ENCODE peak calls at places on chromosomes 12 and 14, in four cellular contexts. R is K562, W is mucosa of descending colon, T is GM12864. N is an unnamed sample.

GRCh38 chr14:79411403-79412174 is 799.7 kb downstream of the DIO2 start:
- DNase-seq in R (no peak), W (no peak), T (no peak), N (peak)

GRCh38 chr12:93571854-93572711 is at the start of gene SOCS2:
- DNase-seq in R (peak), W (peak), T (no peak), N (no peak)

GRCh38 chr12:19074700-19075099 is 54.8 kb upstream of the PLEKHA5 start:
- DNase-seq in R (no peak), W (no peak), T (no peak), N (peak)

GRCh38 chr12:95224202-95225170 is 6.9 kb downstream of the VEZT start:
- DNase-seq in R (no peak), W (no peak), T (no peak), N (peak)

GRCh38 chr14:42541535-42542001 is 934.9 kb downstream of the LRFN5 start:
- DNase-seq in R (no peak), W (no peak), T (no peak), N (peak)

GRCh38 chr12:71589478-71589881 is 74.2 kb downstream of the ZFC3H1 start:
- DNase-seq in R (no peak), W (no peak), T (no peak), N (peak)

GRCh38 chr14:75968461-75968860 is 13.3 kb downstream of the TGFB3 start:
- DNase-seq in R (no peak), W (no peak), T (no peak), N (peak)

GRCh38 chr12:74610711-74611110 is 73.1 kb downstream of the ATXN7L3B start:
- DNase-seq in R (no peak), W (no peak), T (no peak), N (no peak)

GRCh38 chr14:100078997-100079561 is 13.9 kb downstream of the EVL start:
- DNase-seq in R (peak), W (peak), T (no peak), N (peak)

GRCh38 chr14:92844220-92844619 is 50.1 kb downstream of the GOLGA5 start:
- DNase-seq in R (no peak), W (no peak), T (no peak), N (peak)

GRCh38 chr12:39915249-39915648 is 190.6 kb downstream of the SLC2A13 start:
- DNase-seq in R (no peak), W (no peak), T (no peak), N (no peak)

GRCh38 chr14:91649930-91650329 is 82.0 kb downstream of the CATSPERB start:
- DNase-seq in R (no peak), W (no peak), T (peak), N (peak)

GRCh38 chr12:93089805-93090569 is 160.9 kb upstream of the EEA1 start:
- DNase-seq in R (peak), W (no peak), T (peak), N (peak)

GRCh38 chr14:104876251-104876699 is 11.2 kb downstream of the CEP170B start:
- DNase-seq in R (peak), W (no peak), T (no peak), N (peak)

GRCh38 chr12:20420557-20420956 is 52.2 kb downstream of the PDE3A start:
- DNase-seq in R (no peak), W (no peak), T (no peak), N (no peak)

GRCh38 chr12:46617167-46617566 is 208.6 kb downstream of the SLC38A4 start:
- DNase-seq in R (no peak), W (no peak), T (no peak), N (peak)

GRCh38 chr14:64915797-64916196 is 1.5 kb downstream of the CHURC1 start:
- DNase-seq in R (no peak), W (no peak), T (no peak), N (no peak)

GRCh38 chr12:229441-230191 is 15.7 kb upstream of the SLC6A12 start:
- DNase-seq in R (no peak), W (no peak), T (no peak), N (no peak)

GRCh38 chr12:49296836-49297694 is 2.1 kb downstream of the PRPH start:
- DNase-seq in R (peak), W (peak), T (no peak), N (no peak)

GRCh38 chr14:21039585-21040369 is 2.4 kb upstream of the RNASE7 start:
- DNase-seq in R (no peak), W (no peak), T (peak), N (peak)

GRCh38 chr14:51652168-51653095 is 722 bp downstream of the FRMD6 start:
- DNase-seq in R (peak), W (peak), T (no peak), N (no peak)

GRCh38 chr12:75738486-75738885 is 227.1 kb upstream of the KRR1 start:
- DNase-seq in R (no peak), W (no peak), T (peak), N (peak)

GRCh38 chr12:24551368-24551767 is 397.5 kb downstream of the BCAT1 start:
- DNase-seq in R (no peak), W (no peak), T (no peak), N (no peak)

GRCh38 chr12:132342322-132342721 is 12.9 kb upstream of the GALNT9 start:
- DNase-seq in R (no peak), W (no peak), T (no peak), N (no peak)

GRCh38 chr12:13591488-13591887 is 389.9 kb downstream of the GRIN2B start:
- DNase-seq in R (no peak), W (no peak), T (no peak), N (no peak)

GRCh38 chr12:110677982-110678381 is 10.9 kb downstream of the HVCN1 start:
- DNase-seq in R (no peak), W (no peak), T (no peak), N (no peak)
- H3K4me3 ChIP-seq in R (no peak), W (no peak), T (no peak), N (no peak)

GRCh38 chr12:45170456-45171042 is 45.3 kb upstream of the ANO6 start:
- DNase-seq in R (peak), W (no peak), T (peak), N (peak)
- TF ChIP-seq CTCF in R (peak), W (peak), T (peak), N (peak)

GRCh38 chr12:57090924-57091632 is 2.2 kb downstream of the NAB2 start:
- DNase-seq in R (no peak), W (no peak), T (no peak), N (peak)
- H3K4me3 ChIP-seq in R (peak), W (no peak), T (peak), N (peak)

DNA sequence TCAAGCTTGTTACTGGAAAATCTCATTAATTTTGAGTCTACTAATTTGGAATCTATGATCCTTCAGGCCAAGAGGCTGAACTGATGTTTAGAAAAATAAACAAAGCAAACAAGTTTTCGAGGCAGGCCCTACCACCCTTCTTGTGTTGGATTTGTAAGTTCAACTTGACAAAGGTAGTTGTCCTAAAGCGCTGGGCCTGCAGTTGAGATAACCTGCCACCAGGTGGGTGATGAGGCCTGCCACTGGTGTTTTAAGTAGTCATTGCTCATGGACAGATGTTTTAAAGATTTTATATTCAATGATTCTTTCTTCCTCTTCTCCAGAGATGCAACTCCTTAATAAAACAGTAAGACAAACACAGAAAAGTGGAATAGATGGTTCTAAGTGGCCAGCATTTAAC is 19.4 kb downstream of the ACVRL1 start:
- DNase-seq in R (peak), W (no peak), T (no peak), N (peak)
- TF ChIP-seq CTCF in R (peak), W (peak), T (peak), N (peak)

GRCh38 chr14:97719931-97720330 is 922.7 kb downstream of the VRK1 start:
- DNase-seq in R (no peak), W (no peak), T (no peak), N (no peak)

GRCh38 chr14:97723321-97723720 is 926.1 kb downstream of the VRK1 start:
- DNase-seq in R (no peak), W (no peak), T (no peak), N (no peak)

GRCh38 chr14:97726661-97727060 is 929.5 kb downstream of the VRK1 start:
- DNase-seq in R (no peak), W (no peak), T (no peak), N (no peak)

GRCh38 chr14:97719043-97719442 is 921.9 kb downstream of the VRK1 start:
- DNase-seq in R (no peak), W (no peak), T (no peak), N (no peak)

DNA sequence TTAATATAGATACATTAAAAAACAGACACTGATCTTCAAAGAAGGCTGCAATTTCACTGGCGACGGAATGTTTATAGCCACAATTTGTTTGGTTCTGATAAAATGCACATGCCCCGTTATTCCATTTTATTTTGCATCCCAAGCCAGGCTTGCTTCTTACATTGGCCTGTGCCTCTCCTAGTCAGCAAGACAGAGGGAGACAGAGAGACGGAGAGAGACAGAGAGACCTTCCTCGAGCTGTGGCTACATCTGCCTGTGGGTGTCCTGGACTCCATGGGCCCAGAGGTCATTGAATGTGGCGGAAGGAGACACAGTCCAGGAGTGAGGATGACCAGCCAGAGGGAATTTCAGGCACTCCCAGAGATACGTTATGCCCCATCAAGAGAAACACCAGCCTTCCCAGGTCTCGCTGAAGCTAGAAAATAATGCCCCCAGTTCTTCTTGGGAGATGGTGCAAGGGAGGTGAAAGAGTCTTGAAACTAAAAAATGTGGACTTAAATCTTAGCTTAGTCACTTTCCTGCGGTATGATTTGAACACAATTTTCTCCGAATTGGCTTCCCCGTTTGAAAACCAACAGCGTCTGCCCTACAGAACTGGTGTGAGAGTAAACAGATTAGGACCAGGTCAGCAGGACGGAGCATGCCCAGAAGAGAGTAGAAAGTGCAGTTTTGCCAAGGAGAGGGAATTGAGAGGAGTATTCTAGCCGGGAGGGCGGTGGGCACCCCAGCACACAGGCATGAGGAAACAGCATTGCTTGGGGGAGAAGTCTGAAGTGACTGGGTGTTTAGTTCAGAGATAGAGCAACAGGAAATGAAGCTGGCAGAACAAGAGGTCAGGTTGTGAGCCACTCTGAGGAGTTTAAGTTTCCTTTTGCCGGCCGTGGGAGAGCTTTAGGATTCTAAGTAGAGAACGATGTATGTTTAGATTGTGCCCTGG is 926.9 kb downstream of the VRK1 start:
- DNase-seq in R (no peak), W (no peak), T (no peak), N (no peak)
- H3K4me3 ChIP-seq in R (no peak), W (no peak), T (no peak), N (no peak)

GRCh38 chr14:102772781-102773570 is 4.3 kb upstream of the TRAF3 start:
- DNase-seq in R (no peak), W (peak), T (no peak), N (no peak)
- TF ChIP-seq CTCF in R (peak), W (no peak), T (peak), N (no peak)

N was measured in fibroblast of mammary gland.